ENCODE peak calls at places on chromosomes 4 and X, in four cellular contexts. Y is left kidney, P is M059J, E is head of caudate nucleus. J is an unnamed sample.

GRCh38 chr4:78558421-78558820 is 6.9 kb downstream of the ANXA3 start:
- DNase-seq in E (no peak), Y (no peak), P (no peak), J (no peak)

GRCh38 chr4:141713185-141713584 is 76.8 kb downstream of the IL15 start:
- DNase-seq in Y (no peak), P (peak), E (no peak), J (no peak)

GRCh38 chr4:10554694-10555093 is 97.5 kb upstream of the ZNF518B start:
- DNase-seq in Y (peak), P (peak), E (peak), J (peak)

GRCh38 chrX:72346306-72346949 is 40.7 kb upstream of the CITED1 start:
- DNase-seq in Y (no peak), P (no peak), E (no peak), J (no peak)

GRCh38 chrX:17976955-17977354 is 115.9 kb upstream of the RAI2 start:
- DNase-seq in Y (no peak), E (no peak), P (no peak), J (no peak)

GRCh38 chr4:46844325-46844917 is 64.6 kb downstream of the COX7B2 start:
- DNase-seq in Y (peak), E (peak), P (peak), J (peak)

GRCh38 chrX:25442501-25442900 is 426.7 kb upstream of the ARX start:
- DNase-seq in Y (peak), P (no peak), E (no peak), J (no peak)

GRCh38 chrX:155888139-155888538 is 7.0 kb downstream of the VAMP7 start:
- DNase-seq in E (no peak), P (peak), Y (no peak), J (no peak)

GRCh38 chr4:183987987-183988392 is 82.9 kb downstream of the STOX2 start:
- DNase-seq in P (peak), Y (peak), E (peak), J (no peak)

GRCh38 chrX:45748443-45748842 is 547.8 kb upstream of the DIPK2B start:
- DNase-seq in P (peak), E (no peak), Y (no peak), J (no peak)

GRCh38 chr4:13640149-13640671 is 12.7 kb upstream of the BOD1L1 start:
- DNase-seq in E (no peak), Y (peak), P (peak), J (no peak)

GRCh38 chrX:10157545-10157944 is 770 bp downstream of the CLCN4 start:
- DNase-seq in Y (no peak), E (no peak), P (peak), J (no peak)

GRCh38 chr4:67700119-67700873 is 659 bp downstream of the UBA6 start:
- DNase-seq in E (no peak), Y (no peak), P (peak), J (peak)

GRCh38 chr4:37891221-37892159 is 606 bp downstream of the TBC1D1 start:
- DNase-seq in E (peak), P (peak), Y (peak), J (peak)

GRCh38 chr4:60034371-60034770 is 1165.8 kb upstream of the ADGRL3 start:
- DNase-seq in P (no peak), Y (no peak), E (no peak), J (no peak)

GRCh38 chr4:183012862-183013855 is 85.9 kb upstream of the WWC2 start:
- DNase-seq in Y (no peak), P (no peak), E (no peak), J (no peak)

GRCh38 chrX:68571292-68572256 is 72.7 kb downstream of the YIPF6 start:
- DNase-seq in E (no peak), Y (no peak), P (peak), J (no peak)

GRCh38 chr4:56772134-56772533 is 49.4 kb downstream of the SPINK2 start:
- DNase-seq in E (no peak), Y (no peak), P (peak), J (no peak)

GRCh38 chr4:125433453-125433852 is 118.7 kb downstream of the FAT4 start:
- DNase-seq in Y (no peak), P (peak), E (no peak), J (no peak)

GRCh38 chrX:149286940-149287349 is 218.2 kb downstream of the IDS start:
- DNase-seq in P (peak), Y (peak), E (peak), J (peak)

GRCh38 chr4:113827285-113827684 is 65.7 kb upstream of the CAMK2D start:
- DNase-seq in E (no peak), Y (no peak), P (no peak), J (no peak)

GRCh38 chr4:168501407-168501806 is 4.6 kb downstream of the PALLD start:
- DNase-seq in Y (no peak), P (no peak), E (no peak), J (no peak)

GRCh38 chr4:88027611-88028608 is 20.5 kb downstream of the PKD2 start:
- DNase-seq in P (peak), Y (no peak), E (no peak), J (no peak)

GRCh38 chr4:13541720-13542576 is 2.4 kb downstream of the NKX3-2 start:
- DNase-seq in Y (peak), P (no peak), E (no peak), J (no peak)

GRCh38 chr4:53997901-53998300 is 66.5 kb downstream of the CHIC2 start:
- DNase-seq in Y (peak), P (peak), E (no peak), J (no peak)

GRCh38 chr4:167111622-167112021 is 122.7 kb downstream of the SPOCK3 start:
- DNase-seq in P (peak), Y (peak), E (no peak), J (no peak)

GRCh38 chrX:20857746-20858145 is 516.5 kb upstream of the CNKSR2 start:
- DNase-seq in E (peak), P (no peak), Y (no peak), J (no peak)

GRCh38 chr4:148243837-148244236 is 198.4 kb downstream of the NR3C2 start:
- DNase-seq in P (no peak), E (no peak), Y (no peak), J (no peak)

GRCh38 chrX:66163849-66164401 is at the start of gene HEPH:
- DNase-seq in P (no peak), E (no peak), Y (peak), J (no peak)

GRCh38 chr4:143085224-143085623 is 99.5 kb upstream of the USP38 start:
- DNase-seq in P (no peak), E (no peak), Y (peak), J (no peak)

GRCh38 chr4:150779707-150780106 is 197.8 kb downstream of the MAB21L2 start:
- DNase-seq in P (no peak), E (no peak), Y (no peak), J (no peak)

GRCh38 chr4:87058272-87059073 is 123.7 kb downstream of the AFF1 start:
- DNase-seq in P (peak), Y (peak), E (peak), J (no peak)

GRCh38 chr4:78829296-78829695 is 53.1 kb downstream of the BMP2K start:
- DNase-seq in Y (no peak), P (no peak), E (no peak), J (no peak)

GRCh38 chr4:25449688-25450087 is 72.6 kb downstream of the ANAPC4 start:
- DNase-seq in P (no peak), E (no peak), Y (no peak), J (no peak)

GRCh38 chr4:113840850-113841249 is 79.3 kb upstream of the CAMK2D start:
- DNase-seq in Y (no peak), P (no peak), E (no peak), J (no peak)

GRCh38 chrX:40663880-40664630 is 16.7 kb upstream of the CXorf38 start:
- DNase-seq in E (peak), Y (peak), P (no peak), J (no peak)

GRCh38 chrX:87583679-87584078 is 66.1 kb downstream of the KLHL4 start:
- DNase-seq in Y (peak), E (no peak), P (no peak), J (no peak)

GRCh38 chrX:131792789-131793462 is 230.2 kb upstream of the STK26 start:
- DNase-seq in E (no peak), P (peak), Y (no peak), J (peak)

GRCh38 chr4:79049840-79050520 is 110.7 kb upstream of the PAQR3 start:
- DNase-seq in E (no peak), Y (peak), P (peak), J (no peak)

J was measured in CD4-positive, CD25-positive, alpha-beta regulatory T cell.